ENCODE peak calls at places on chromosome 9, in eight cellular contexts. X, Y, V, P, T, Z, H and E are unnamed samples.
A peak's percentile ranks its signal among the peaks of the same experiment; 100 is the strongest.

GRCh38 chr9:76713371-76713770 is 50.9 kb upstream of the PCA3 start:
- DNase-seq in H (no peak), P (no peak), Y (no peak), T (no peak), X (no peak), V (no peak), Z (no peak), E (no peak)

GRCh38 chr9:124834586-124834985 is 18.7 kb upstream of the WDR38 start:
- DNase-seq in Z (no peak), T (no peak), P (no peak), H (no peak), X (peak; percentile 36), V (no peak), Y (no peak), E (no peak)

GRCh38 chr9:108212179-108212578 is 643.6 kb downstream of the ACTL7B start:
- DNase-seq in P (no peak), T (no peak), V (no peak), Y (no peak), H (no peak), X (no peak), Z (peak; percentile 54), E (peak; percentile 4)

GRCh38 chr9:30476826-30477225 is 1907.6 kb upstream of the ACO1 start:
- DNase-seq in Z (no peak), T (no peak), Y (no peak), X (no peak), V (no peak), P (no peak), H (no peak), E (no peak)

GRCh38 chr9:84271004-84271886 is 69.3 kb downstream of the SLC28A3 start:
- DNase-seq in X (peak; percentile 56), H (peak; percentile 7), V (no peak), T (no peak), Z (peak; percentile 82), P (no peak), Y (peak; percentile 92), E (no peak)

GRCh38 chr9:101388507-101388993 is 3.7 kb upstream of the BAAT start:
- DNase-seq in H (no peak), Z (no peak), V (no peak), Y (no peak), X (no peak), P (peak; percentile 73), T (no peak), E (no peak)

GRCh38 chr9:125418404-125418803 is 156.8 kb downstream of the GAPVD1 start:
- DNase-seq in T (no peak), X (no peak), Y (no peak), Z (no peak), P (no peak), V (no peak), H (no peak), E (no peak)

GRCh38 chr9:124676159-124676551 is 95.0 kb downstream of the NR6A1 start:
- DNase-seq in T (no peak), Z (peak; percentile 40), V (no peak), P (no peak), X (no peak), H (no peak), Y (no peak), E (no peak)

GRCh38 chr9:121026260-121026691 is 23.8 kb downstream of the C5 start:
- DNase-seq in Z (peak; percentile 35), X (no peak), H (no peak), V (no peak), P (peak; percentile 49), Y (no peak), T (no peak), E (no peak)

GRCh38 chr9:95769473-95769872 is 106.0 kb upstream of the ERCC6L2 start:
- DNase-seq in P (no peak), H (no peak), Z (no peak), T (no peak), V (no peak), Y (no peak), X (no peak), E (no peak)
- H3K4me1 ChIP-seq in P (peaks cover 57% of the 10 kb centered on the region), H (peaks cover 14% of the 10 kb centered on the region), Z (peaks cover 21% of the 10 kb centered on the region), T (no peaks in the 10 kb centered on the region), V (peaks cover 89% of the 10 kb centered on the region), Y (no peaks in the 10 kb centered on the region), X (no peaks in the 10 kb centered on the region), E (peaks cover 15% of the 10 kb centered on the region)

GRCh38 chr9:127445851-127446719 is 5.1 kb downstream of the RPL12 start:
- DNase-seq in V (no peak), Y (no peak), X (no peak), T (no peak), P (no peak), H (no peak), Z (no peak), E (no peak)
- H3K36me3 ChIP-seq in V (peaks cover 96% of the 10 kb centered on the region), Y (no peaks in the 10 kb centered on the region), X (peaks cover 60% of the 10 kb centered on the region), T (peaks cover 6% of the 10 kb centered on the region), P (peaks cover 13% of the 10 kb centered on the region), H (peaks cover 24% of the 10 kb centered on the region), Z (peaks cover 61% of the 10 kb centered on the region), E (peaks cover 58% of the 10 kb centered on the region)

GRCh38 chr9:111925017-111925770 is 28.6 kb downstream of the UGCG start:
- DNase-seq in P (no peak), X (no peak), H (no peak), Z (peak; percentile 37), T (no peak), Y (no peak), V (no peak), E (no peak)
- H3K4me1 ChIP-seq in P (peaks cover 6% of the 10 kb centered on the region), X (peaks cover 40% of the 10 kb centered on the region), H (no peaks in the 10 kb centered on the region), Z (no peaks in the 10 kb centered on the region), T (no peaks in the 10 kb centered on the region), Y (peaks cover 99% of the 10 kb centered on the region), V (peaks cover 13% of the 10 kb centered on the region), E (no peaks in the 10 kb centered on the region)

DNA sequence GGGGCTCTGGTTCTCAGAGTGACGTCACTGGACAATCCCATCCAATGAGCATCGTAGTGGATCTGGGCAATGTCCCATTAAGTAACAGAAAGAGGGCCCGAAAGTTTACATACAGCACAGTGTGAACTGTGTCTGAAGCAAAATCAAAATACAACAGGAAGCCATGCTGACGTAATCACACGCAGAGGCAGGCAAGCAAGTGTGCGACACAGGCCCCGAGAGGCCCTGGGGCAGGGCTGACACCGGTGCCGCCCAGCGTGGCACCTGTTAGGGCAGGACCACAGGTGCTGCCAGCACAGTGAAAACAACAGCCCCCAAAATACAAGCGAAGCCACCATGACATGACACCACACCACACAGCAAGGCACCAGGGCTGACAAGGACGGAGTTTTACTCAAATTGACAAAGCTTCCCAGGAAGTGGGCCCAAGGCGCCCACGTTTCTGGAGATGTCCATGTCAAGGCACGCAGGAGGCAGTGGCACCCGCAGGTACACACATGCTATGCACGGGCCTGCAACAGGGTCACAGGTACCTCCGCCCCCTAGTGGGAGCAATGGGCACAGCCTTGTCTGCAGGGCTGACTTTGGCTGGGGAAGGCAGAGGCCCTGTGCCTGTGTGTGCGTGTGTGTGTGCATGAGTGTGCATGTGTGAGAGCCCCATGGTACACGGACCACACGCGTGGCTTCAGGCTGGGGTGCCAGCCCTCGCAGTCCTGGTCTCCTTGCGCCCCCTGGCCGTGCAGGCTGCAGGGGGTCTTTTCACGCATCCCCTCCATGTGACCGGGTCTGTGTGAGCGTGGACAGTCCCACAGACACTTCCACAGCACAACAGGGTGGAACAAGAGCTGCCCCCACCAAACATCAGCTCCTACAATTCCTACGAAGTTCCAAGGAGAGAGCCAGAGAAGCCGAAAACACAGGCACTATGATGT is 19.6 kb downstream of the QSOX2 start:
- DNase-seq in T (no peak), Y (peak; percentile 91), Z (peak; percentile 58), V (peak; percentile 15), H (peak; percentile 44), P (peak; percentile 44), X (peak; percentile 88), E (no peak)
- H3K36me3 ChIP-seq in T (no peaks in the 10 kb centered on the region), Y (no peaks in the 10 kb centered on the region), Z (no peaks in the 10 kb centered on the region), V (peaks cover 10% of the 10 kb centered on the region), H (peaks cover 6% of the 10 kb centered on the region), P (peaks cover 34% of the 10 kb centered on the region), X (peaks cover 31% of the 10 kb centered on the region), E (peaks cover 8% of the 10 kb centered on the region)

GRCh38 chr9:129071526-129072131 is 9.3 kb upstream of the DOLPP1 start:
- DNase-seq in V (no peak), H (no peak), P (no peak), Z (no peak), X (no peak), T (no peak), Y (no peak), E (peak; percentile 74)

GRCh38 chr9:129069825-129070473 is 11.0 kb upstream of the DOLPP1 start:
- DNase-seq in X (no peak), P (no peak), T (no peak), V (no peak), H (no peak), Y (no peak), Z (no peak), E (no peak)

GRCh38 chr9:129070670-129071525 is 10.0 kb upstream of the DOLPP1 start:
- DNase-seq in X (no peak), Y (no peak), P (no peak), Z (no peak), H (no peak), T (no peak), V (no peak), E (no peak)

GRCh38 chr9:129068110-129068509 is 12.8 kb upstream of the DOLPP1 start:
- DNase-seq in V (no peak), H (no peak), Z (no peak), T (no peak), X (no peak), P (no peak), Y (no peak), E (no peak)

GRCh38 chr9:129069128-129069824 is 11.6 kb upstream of the DOLPP1 start:
- DNase-seq in H (no peak), P (no peak), Z (peak; percentile 77), T (no peak), Y (peak; percentile 96), V (no peak), X (peak; percentile 72), E (no peak)
- H3K4me1 ChIP-seq in H (no peaks in the 10 kb centered on the region), P (peaks cover 15% of the 10 kb centered on the region), Z (no peaks in the 10 kb centered on the region), T (no peaks in the 10 kb centered on the region), Y (peaks cover 53% of the 10 kb centered on the region), V (no peaks in the 10 kb centered on the region), X (no peaks in the 10 kb centered on the region), E (peaks cover 18% of the 10 kb centered on the region)

DNA sequence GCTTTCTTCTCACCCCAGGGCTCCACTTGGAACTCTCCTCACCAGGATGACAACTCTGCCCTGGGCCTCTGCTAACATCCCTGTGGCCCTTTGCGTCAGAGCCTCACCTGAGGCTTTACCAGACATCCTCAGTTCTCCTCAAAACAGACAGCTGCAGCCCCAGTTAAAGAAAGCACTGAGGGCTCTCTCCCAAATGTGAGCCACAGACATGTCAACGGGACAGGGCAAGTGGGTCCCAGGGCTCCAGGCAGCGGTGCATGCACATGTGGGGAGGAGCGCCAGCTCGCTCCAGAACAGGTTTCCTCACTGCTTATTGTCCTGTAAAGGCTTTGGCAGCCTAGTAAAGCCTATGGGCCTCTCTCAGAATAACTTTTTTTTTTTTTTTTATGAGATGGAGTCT is 37.3 kb downstream of the IPPK start:
- DNase-seq in Z (no peak), T (peak; percentile 51), V (no peak), H (no peak), X (no peak), P (no peak), Y (peak; percentile 36), E (no peak)
- H3K36me3 ChIP-seq in Z (peaks cover 23% of the 10 kb centered on the region), T (peaks cover 5% of the 10 kb centered on the region), V (peaks cover 59% of the 10 kb centered on the region), H (no peaks in the 10 kb centered on the region), X (peaks cover 58% of the 10 kb centered on the region), P (peaks cover 14% of the 10 kb centered on the region), Y (no peaks in the 10 kb centered on the region), E (peaks cover 17% of the 10 kb centered on the region)